ENCODE peak calls at places on chromosomes 2 and 18, in four cellular contexts. X is activated CD8-positive, alpha-beta T cell treated with anti-CD3 and anti-CD28 coated beads for 36 hours; J is GM12864; Y is RWPE1. P is an unnamed sample.
A peak's percentile ranks its signal among the peaks of the same experiment; 100 is the strongest.

GRCh38 chr2:18932864-18933263 is 343.5 kb upstream of the NT5C1B start:
- DNase-seq in X (no peak), J (no peak), Y (no peak), P (no peak)

GRCh38 chr2:230915297-230915696 is 9.7 kb downstream of the GPR55 start:
- DNase-seq in X (peak; percentile 12), J (no peak), Y (no peak), P (no peak)

GRCh38 chr2:33219850-33220275 is 256.6 kb upstream of the RASGRP3 start:
- DNase-seq in X (no peak), J (no peak), Y (no peak), P (no peak)

GRCh38 chr2:47038656-47039501 is 116.2 kb downstream of the STPG4 start:
- DNase-seq in X (peak; percentile 70), J (no peak), Y (no peak), P (no peak)

GRCh38 chr2:68811364-68811763 is 59.8 kb downstream of the BMP10 start:
- DNase-seq in X (no peak), J (no peak), Y (no peak), P (no peak)

GRCh38 chr2:190481339-190481738 is 53.2 kb downstream of the NEMP2 start:
- DNase-seq in X (no peak), J (no peak), Y (no peak), P (no peak)

GRCh38 chr2:26720322-26721166 is 28.0 kb downstream of the KCNK3 start:
- DNase-seq in X (no peak), J (no peak), Y (no peak), P (no peak)

GRCh38 chr2:85662899-85663683 is 4.9 kb downstream of the SFTPB start:
- DNase-seq in X (no peak), J (no peak), Y (peak; percentile 52), P (no peak)

GRCh38 chr2:221602938-221603337 is 30.8 kb upstream of the EPHA4 start:
- DNase-seq in X (no peak), J (no peak), Y (no peak), P (no peak)

GRCh38 chr2:45312275-45312674 is 298.8 kb downstream of the SRBD1 start:
- DNase-seq in X (no peak), J (no peak), Y (no peak), P (no peak)

GRCh38 chr2:238942941-238943715 is 95.2 kb downstream of the TWIST2 start:
- DNase-seq in X (no peak), J (no peak), Y (no peak), P (no peak)

GRCh38 chr18:21298351-21298750 is 56.3 kb downstream of the GREB1L start:
- DNase-seq in X (no peak), J (no peak), Y (no peak), P (no peak)

GRCh38 chr2:157784169-157784822 is 91.8 kb downstream of the ACVR1 start:
- DNase-seq in X (peak; percentile 16), J (no peak), Y (peak; percentile 65), P (no peak)

GRCh38 chr2:100160396-100160795 is 18.0 kb upstream of the AFF3 start:
- DNase-seq in X (no peak), J (no peak), Y (no peak), P (no peak)

GRCh38 chr2:76711490-76711889 is 810.7 kb downstream of the LRRTM4 start:
- DNase-seq in X (no peak), J (no peak), Y (no peak), P (no peak)

DNA sequence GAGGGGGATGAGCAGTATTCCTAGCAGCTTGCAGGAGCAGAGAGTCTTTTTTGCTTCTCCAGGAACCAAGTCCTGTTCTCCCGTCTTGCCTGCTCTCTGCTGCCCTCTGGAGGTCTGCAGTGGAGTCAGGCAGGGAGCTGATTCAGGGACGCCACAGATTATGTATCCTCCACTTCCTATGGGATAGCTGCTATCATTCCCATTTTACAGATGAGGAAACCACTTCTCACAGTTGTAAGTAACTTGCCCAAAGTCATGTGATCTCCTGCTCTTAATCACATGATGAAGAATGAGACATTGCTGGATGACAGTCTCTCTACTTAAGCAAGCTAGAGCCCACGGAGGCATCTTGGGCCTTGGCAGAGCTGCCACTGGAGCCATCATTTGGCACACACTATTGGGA is 8.3 kb downstream of the SLC4A5 start:
- DNase-seq in X (peak; percentile 80), J (peak; percentile 27), Y (peak; percentile 72), P (peak; percentile 60)
- TF ChIP-seq CTCF in X (peak; percentile 96), J (peak; percentile 98), Y (peak; percentile 94), P (peak; percentile 93)

DNA sequence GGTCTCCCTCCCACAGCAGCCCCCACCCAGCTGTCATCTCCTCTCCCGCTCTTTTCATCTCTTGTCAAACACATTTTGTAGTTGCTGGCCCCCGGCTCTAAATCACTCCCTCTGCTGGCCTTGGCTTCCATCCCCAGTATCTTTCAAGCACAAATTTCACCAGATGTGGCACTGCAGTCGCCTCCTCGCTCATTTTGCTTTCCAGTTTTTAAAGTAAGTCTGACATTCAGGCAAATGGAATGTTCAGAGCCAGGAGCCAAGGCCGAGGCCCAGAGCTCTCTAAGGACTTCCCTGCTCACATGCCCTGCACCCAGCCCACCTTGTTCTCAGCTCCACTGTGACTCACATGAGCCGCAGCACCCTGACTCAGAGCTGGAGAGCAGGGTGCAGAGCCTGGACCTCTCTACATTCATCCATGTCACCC is 158.4 kb downstream of the GALNT14 start:
- DNase-seq in X (no peak), J (no peak), Y (peak; percentile 93), P (no peak)
- TF ChIP-seq CTCF in X (no peak), J (no peak), Y (peak; percentile 25), P (no peak)

GRCh38 chr2:54103454-54104314 is 11.7 kb upstream of the ACYP2 start:
- DNase-seq in X (peak; percentile 52), J (no peak), Y (peak; percentile 88), P (no peak)
- TF ChIP-seq CTCF in X (no peak), J (no peak), Y (peak; percentile 15), P (no peak)

GRCh38 chr2:72579595-72580180 is 246.1 kb downstream of the EXOC6B start:
- DNase-seq in X (no peak), J (no peak), Y (peak; percentile 30), P (peak; percentile 29)
- TF ChIP-seq CTCF in X (peak; percentile 65), J (peak; percentile 47), Y (peak; percentile 66), P (peak; percentile 23)

GRCh38 chr2:209331291-209331844 is 92.5 kb upstream of the MAP2 start:
- DNase-seq in X (peak; percentile 5), J (peak; percentile 2), Y (peak; percentile 15), P (no peak)
- TF ChIP-seq CTCF in X (no peak), J (no peak), Y (peak; percentile 29), P (no peak)

DNA sequence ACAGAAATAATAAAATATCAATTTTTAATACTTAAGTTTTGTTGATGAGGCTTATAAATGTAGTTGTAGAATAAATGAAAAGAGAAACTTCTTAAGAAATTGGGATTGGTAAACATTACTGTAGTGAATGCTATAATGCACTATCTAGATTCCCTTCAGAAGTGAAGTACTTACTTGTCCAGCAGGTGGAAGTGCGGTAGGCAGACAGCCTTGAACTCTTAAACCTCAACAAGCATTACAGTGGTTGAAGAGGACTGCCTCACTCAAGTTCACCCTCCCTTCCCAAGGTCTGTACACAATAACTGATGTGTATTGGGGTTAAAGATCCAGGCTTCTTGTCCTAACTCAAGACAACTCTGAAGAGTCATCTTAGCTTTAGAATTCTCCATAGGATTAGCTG is 931.0 kb upstream of the LRRTM1 start:
- DNase-seq in X (no peak), J (no peak), Y (no peak), P (no peak)
- TF ChIP-seq CTCF in X (no peak), J (no peak), Y (no peak), P (no peak)

GRCh38 chr2:16614314-16614860 is 51.2 kb downstream of the CYRIA start:
- DNase-seq in X (no peak), J (no peak), Y (no peak), P (no peak)

GRCh38 chr2:16615687-16616615 is 49.7 kb downstream of the CYRIA start:
- DNase-seq in X (no peak), J (no peak), Y (no peak), P (no peak)

GRCh38 chr2:16615246-16615645 is 50.4 kb downstream of the CYRIA start:
- DNase-seq in X (no peak), J (no peak), Y (no peak), P (no peak)

GRCh38 chr2:16612490-16612889 is 53.1 kb downstream of the CYRIA start:
- DNase-seq in X (no peak), J (no peak), Y (no peak), P (no peak)

GRCh38 chr2:16613475-16613874 is 52.2 kb downstream of the CYRIA start:
- DNase-seq in X (no peak), J (no peak), Y (peak; percentile 61), P (peak; percentile 56)
- TF ChIP-seq CTCF in X (peak; percentile 46), J (peak; percentile 53), Y (peak; percentile 48), P (peak; percentile 39)

DNA sequence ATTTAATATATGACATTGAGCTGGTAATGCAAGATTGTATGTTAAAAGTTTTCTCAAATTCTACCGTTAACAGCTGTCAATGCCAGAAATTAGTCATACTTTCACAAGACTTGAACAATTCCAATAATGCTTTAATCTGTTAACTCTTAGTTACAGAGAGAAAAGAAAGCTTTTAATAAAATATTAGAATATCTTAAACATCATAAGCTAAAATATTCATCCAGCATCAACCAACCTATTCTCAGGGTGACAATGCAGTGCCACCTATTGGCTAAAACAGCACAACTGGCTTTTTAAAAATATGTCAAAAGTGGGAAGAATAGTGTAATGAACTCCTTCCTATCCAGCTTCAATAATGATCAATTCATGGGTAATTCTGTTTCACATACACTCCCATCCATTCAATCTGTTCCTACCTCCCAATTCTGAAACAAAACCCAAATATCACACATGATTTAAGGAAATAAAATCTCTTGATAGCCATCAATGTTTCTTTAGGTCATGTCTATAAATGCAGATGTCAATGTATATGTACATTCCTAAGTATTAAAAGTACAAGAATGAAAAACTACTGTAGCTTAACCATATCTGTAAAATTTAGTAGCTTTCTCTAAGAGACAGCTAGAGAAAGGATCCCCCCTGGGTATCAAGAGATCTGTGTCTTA is 79.8 kb upstream of the CCDC141 start:
- DNase-seq in X (peak; percentile 22), J (no peak), Y (peak; percentile 13), P (peak; percentile 28)
- TF ChIP-seq CTCF in X (peak; percentile 75), J (peak; percentile 57), Y (peak; percentile 59), P (peak; percentile 76)